ENCODE peak calls at places on chromosomes 5 and 9, in six cellular contexts. I is ascending aorta, B is uterus, O is fibroblast of lung, C is neural crest cell, R is adrenal gland. K is an unnamed sample.

GRCh38 chr5:24742334-24742733 is 97.6 kb upstream of the CDH10 start:
- DNase-seq in I (no peak), B (no peak), O (no peak), C (no peak), R (no peak), K (no peak)

GRCh38 chr9:114273461-114273881 is 49.4 kb upstream of the ORM1 start:
- DNase-seq in I (no peak), B (peak; percentile 9), O (no peak), C (no peak), R (no peak), K (no peak)

GRCh38 chr5:175696139-175696854 is 38.4 kb downstream of the HRH2 start:
- DNase-seq in I (peak; percentile 40), B (peak; percentile 26), O (no peak), C (peak; percentile 49), R (peak; percentile 85), K (peak; percentile 70)

GRCh38 chr5:170623576-170624181 is 119.9 kb downstream of the KCNIP1 start:
- DNase-seq in I (no peak), B (no peak), O (peak; percentile 60), C (peak; percentile 67), R (peak; percentile 84), K (peak; percentile 58)

GRCh38 chr9:6214451-6214850 is 1.2 kb upstream of the IL33 start:
- DNase-seq in I (no peak), B (no peak), O (no peak), C (no peak), R (no peak), K (no peak)

GRCh38 chr5:143600396-143601075 is 197.1 kb upstream of the NR3C1 start:
- DNase-seq in I (no peak), B (no peak), O (peak; percentile 58), C (no peak), R (no peak), K (no peak)

GRCh38 chr9:7536310-7536939 is 263.2 kb downstream of the DMAC1 start:
- DNase-seq in I (no peak), B (no peak), O (peak; percentile 72), C (peak; percentile 27), R (peak; percentile 67), K (peak; percentile 34)

GRCh38 chr9:91642771-91643170 is 219.1 kb upstream of the NFIL3 start:
- DNase-seq in I (no peak), B (no peak), O (no peak), C (no peak), R (no peak), K (no peak)

GRCh38 chr9:84677080-84677479 is 7.6 kb downstream of the NTRK2 start:
- DNase-seq in I (no peak), B (no peak), O (no peak), C (no peak), R (no peak), K (no peak)

GRCh38 chr5:161544350-161544765 is 2.2 kb downstream of the GABRB2 start:
- DNase-seq in I (no peak), B (no peak), O (peak; percentile 32), C (peak; percentile 48), R (peak; percentile 74), K (peak; percentile 54)

GRCh38 chr9:126521551-126521950 is 92.2 kb upstream of the LMX1B start:
- DNase-seq in I (no peak), B (no peak), O (no peak), C (no peak), R (no peak), K (no peak)

GRCh38 chr9:132074736-132075135 is 4.9 kb downstream of the MED27 start:
- DNase-seq in I (no peak), B (no peak), O (peak; percentile 72), C (no peak), R (no peak), K (no peak)

GRCh38 chr5:10250804-10251276 is 760 bp downstream of the CCT5 start:
- DNase-seq in I (no peak), B (no peak), O (peak; percentile 33), C (no peak), R (no peak), K (peak; percentile 34)

GRCh38 chr5:90020575-90021535 is 388.7 kb downstream of the CETN3 start:
- DNase-seq in I (no peak), B (no peak), O (peak; percentile 92), C (no peak), R (no peak), K (peak; percentile 21)

GRCh38 chr5:160444407-160444806 is 22.8 kb downstream of the PTTG1 start:
- DNase-seq in I (no peak), B (no peak), O (no peak), C (no peak), R (no peak), K (no peak)

GRCh38 chr5:177204281-177204680 is 70.7 kb downstream of the NSD1 start:
- DNase-seq in I (no peak), B (no peak), O (no peak), C (no peak), R (no peak), K (no peak)

GRCh38 chr9:37255944-37256862 is 135.8 kb downstream of the ZCCHC7 start:
- DNase-seq in I (no peak), B (no peak), O (no peak), C (no peak), R (no peak), K (no peak)

GRCh38 chr5:39426136-39426535 is 1.4 kb upstream of the DAB2 start:
- DNase-seq in I (no peak), B (no peak), O (no peak), C (no peak), R (no peak), K (no peak)

GRCh38 chr5:39423331-39423751 is 1.4 kb downstream of the DAB2 start:
- DNase-seq in I (no peak), B (no peak), O (no peak), C (no peak), R (peak; percentile 62), K (no peak)

GRCh38 chr5:39422886-39423285 is 1.9 kb downstream of the DAB2 start:
- DNase-seq in I (no peak), B (no peak), O (no peak), C (no peak), R (no peak), K (no peak)

GRCh38 chr5:39427225-39427624 is 2.4 kb upstream of the DAB2 start:
- DNase-seq in I (no peak), B (no peak), O (peak; percentile 30), C (no peak), R (no peak), K (no peak)

DNA sequence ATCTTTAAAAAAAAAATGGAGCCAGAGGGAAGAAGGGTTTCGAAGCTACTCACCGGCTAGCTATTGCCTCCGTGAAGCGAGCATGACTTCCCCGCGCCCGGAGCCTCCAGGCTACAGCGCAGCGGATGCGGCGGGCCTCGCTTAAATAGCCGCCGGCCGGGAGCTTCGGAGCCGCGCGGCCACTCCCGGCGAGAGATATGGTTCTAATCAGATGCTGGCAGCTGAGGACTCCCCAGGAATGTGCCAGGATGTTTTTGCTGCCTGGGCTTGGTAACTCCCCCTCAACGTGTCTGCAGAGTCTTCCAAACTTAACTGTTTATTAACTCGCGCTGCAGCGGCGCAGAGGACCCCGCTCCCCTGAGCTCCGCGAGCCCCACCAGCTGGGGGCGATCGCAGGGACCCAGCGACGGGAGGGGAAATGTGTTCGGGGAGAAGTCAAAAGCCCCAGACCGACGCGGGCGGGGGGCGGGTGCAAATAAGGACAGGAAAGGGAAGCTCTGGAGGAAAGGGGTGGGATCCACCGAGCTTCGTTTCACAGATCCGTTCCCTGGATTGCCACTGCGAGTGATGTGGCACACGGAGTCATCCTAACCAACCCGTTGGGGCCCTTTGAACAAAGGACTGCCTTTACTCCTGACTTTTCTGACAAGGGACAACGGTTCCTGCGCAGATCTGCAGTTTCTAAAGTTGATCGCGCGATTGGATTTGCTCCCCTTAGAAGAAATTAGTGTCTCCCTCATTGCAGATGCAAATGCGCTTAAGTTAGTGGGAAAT is at the start of gene DAB2:
- DNase-seq in I (peak; percentile 74), B (peak; percentile 81), O (peak; percentile 94), C (peak; percentile 71), R (peak; percentile 95), K (peak; percentile 30)
- TF ChIP-seq CTCF in I (peak; percentile 60), B (peak; percentile 68), O (peak; percentile 63), C (peak; percentile 64), R (peak; percentile 61), K (no peak)

DNA sequence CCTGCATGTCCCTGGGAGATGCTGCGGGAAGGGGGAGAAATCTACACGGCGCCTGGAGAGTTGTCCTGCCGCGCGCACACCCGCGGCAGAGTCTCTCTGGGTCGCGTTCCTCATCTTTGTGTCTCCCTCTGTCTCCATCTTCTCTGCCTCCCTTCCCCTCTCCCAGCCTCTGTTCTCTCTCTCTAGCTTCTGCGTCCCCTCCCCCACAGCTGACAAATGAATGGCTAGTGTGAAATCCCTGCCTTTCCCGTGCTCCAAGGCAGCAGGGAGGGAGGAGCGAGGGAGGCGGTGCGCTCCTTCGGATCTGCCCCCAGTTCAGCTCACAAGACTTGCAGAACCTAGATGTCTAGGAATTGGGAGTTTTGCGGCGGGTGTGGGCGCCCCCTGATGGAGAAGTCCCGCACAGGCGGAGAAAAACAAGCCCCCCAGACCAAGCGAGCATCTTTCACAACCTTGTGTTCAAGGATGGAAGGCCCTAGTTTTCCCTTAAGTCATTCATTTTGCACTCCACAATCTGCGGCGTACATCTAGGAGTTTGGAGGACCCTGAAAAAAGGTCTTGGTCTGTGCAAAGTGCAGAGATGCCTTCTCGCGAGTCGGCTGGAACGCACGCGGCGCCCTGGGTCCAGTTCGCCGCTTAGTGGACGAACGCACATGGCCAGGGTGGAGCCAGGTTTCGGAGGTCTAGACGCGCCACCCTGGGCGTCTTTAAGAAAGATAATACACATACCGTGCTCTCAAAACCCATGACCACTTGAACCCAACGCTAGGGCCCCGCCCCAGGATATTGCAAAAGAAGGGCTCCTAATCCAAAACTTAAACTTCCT is 2.0 kb downstream of the VCAN start:
- DNase-seq in I (peak; percentile 93), B (peak; percentile 93), O (peak; percentile 99), C (peak; percentile 95), R (peak; percentile 92), K (peak; percentile 87)
- TF ChIP-seq CTCF in I (peak; percentile 91), B (peak; percentile 66), O (peak; percentile 77), C (peak; percentile 94), R (peak; percentile 80), K (peak; percentile 74)

GRCh38 chr5:75475364-75475763 is 36.1 kb downstream of the CERT1 start:
- DNase-seq in I (no peak), B (no peak), O (no peak), C (no peak), R (no peak), K (no peak)

GRCh38 chr5:75484605-75485004 is 26.8 kb downstream of the CERT1 start:
- DNase-seq in I (no peak), B (no peak), O (no peak), C (no peak), R (no peak), K (no peak)

GRCh38 chr5:75482482-75482881 is 28.9 kb downstream of the CERT1 start:
- DNase-seq in I (no peak), B (no peak), O (peak; percentile 6), C (no peak), R (no peak), K (no peak)

GRCh38 chr5:75481024-75481423 is 30.4 kb downstream of the CERT1 start:
- DNase-seq in I (no peak), B (no peak), O (no peak), C (no peak), R (no peak), K (no peak)
- TF ChIP-seq CTCF in I (no peak), B (no peak), O (no peak), C (no peak), R (no peak), K (no peak)

GRCh38 chr5:65418661-65419060 is 63.1 kb downstream of the ADAMTS6 start:
- DNase-seq in I (no peak), B (no peak), O (no peak), C (no peak), R (no peak), K (no peak)
- TF ChIP-seq CTCF in I (no peak), B (no peak), O (peak; percentile 1), C (no peak), R (no peak), K (no peak)